ENCODE peak calls at places on chromosomes 13 and 19, in six cellular contexts. One of them, this sample, is unnamed.

GRCh38 chr13:113052971-113053370 is 52.6 kb upstream of the F7 start:
- DNase-seq in hepatocyte: no peak
- DNase-seq in aorta: peak; percentile 38
- DNase-seq in OCI-LY7: no peak
- DNase-seq in thoracic aorta: no peak
- DNase-seq in left lung: no peak
- DNase-seq in this sample: no peak

GRCh38 chr13:36453518-36453917 is 21.2 kb downstream of the CCNA1 start:
- DNase-seq in thoracic aorta: no peak
- DNase-seq in aorta: no peak
- DNase-seq in hepatocyte: peak; percentile 37
- DNase-seq in left lung: no peak
- DNase-seq in OCI-LY7: peak; percentile 20
- DNase-seq in this sample: no peak

GRCh38 chr13:106114981-106115554 is 420.4 kb downstream of the EFNB2 start:
- DNase-seq in thoracic aorta: no peak
- DNase-seq in aorta: no peak
- DNase-seq in hepatocyte: no peak
- DNase-seq in OCI-LY7: no peak
- DNase-seq in left lung: no peak
- DNase-seq in this sample: no peak

GRCh38 chr13:93304868-93305613 is 78.4 kb downstream of the GPC6 start:
- DNase-seq in OCI-LY7: no peak
- DNase-seq in aorta: no peak
- DNase-seq in left lung: no peak
- DNase-seq in hepatocyte: no peak
- DNase-seq in thoracic aorta: no peak
- DNase-seq in this sample: no peak

GRCh38 chr13:37835392-37835791 is 34.2 kb downstream of the TRPC4 start:
- DNase-seq in thoracic aorta: no peak
- DNase-seq in OCI-LY7: peak; percentile 60
- DNase-seq in hepatocyte: no peak
- DNase-seq in left lung: no peak
- DNase-seq in aorta: no peak
- DNase-seq in this sample: no peak

GRCh38 chr13:42524487-42525034 is 49.4 kb upstream of the TNFSF11 start:
- DNase-seq in thoracic aorta: no peak
- DNase-seq in hepatocyte: peak; percentile 71
- DNase-seq in left lung: no peak
- DNase-seq in OCI-LY7: no peak
- DNase-seq in aorta: no peak
- DNase-seq in this sample: no peak

GRCh38 chr19:46404884-46405658 is 8.3 kb downstream of the CCDC8 start:
- DNase-seq in left lung: no peak
- DNase-seq in OCI-LY7: peak; percentile 80
- DNase-seq in aorta: peak; percentile 76
- DNase-seq in hepatocyte: peak; percentile 85
- DNase-seq in thoracic aorta: no peak
- DNase-seq in this sample: no peak

GRCh38 chr13:104246955-104247354 is 1180.7 kb upstream of the SLC10A2 start:
- DNase-seq in aorta: no peak
- DNase-seq in thoracic aorta: no peak
- DNase-seq in OCI-LY7: no peak
- DNase-seq in hepatocyte: no peak
- DNase-seq in left lung: no peak
- DNase-seq in this sample: no peak

GRCh38 chr13:24225062-24225461 is 64.5 kb downstream of the SPATA13 start:
- DNase-seq in thoracic aorta: no peak
- DNase-seq in left lung: no peak
- DNase-seq in aorta: no peak
- DNase-seq in hepatocyte: no peak
- DNase-seq in OCI-LY7: no peak
- DNase-seq in this sample: no peak

GRCh38 chr13:41746259-41746658 is 214.7 kb downstream of the VWA8 start:
- DNase-seq in hepatocyte: no peak
- DNase-seq in aorta: no peak
- DNase-seq in left lung: no peak
- DNase-seq in OCI-LY7: no peak
- DNase-seq in thoracic aorta: no peak
- DNase-seq in this sample: peak; percentile 40

GRCh38 chr13:108828053-108828806 is 198.8 kb downstream of the MYO16 start:
- DNase-seq in OCI-LY7: no peak
- DNase-seq in hepatocyte: no peak
- DNase-seq in thoracic aorta: no peak
- DNase-seq in aorta: no peak
- DNase-seq in left lung: no peak
- DNase-seq in this sample: no peak

GRCh38 chr13:51935326-51936171 is 73.8 kb downstream of the CCDC70 start:
- DNase-seq in hepatocyte: peak; percentile 49
- DNase-seq in OCI-LY7: no peak
- DNase-seq in thoracic aorta: no peak
- DNase-seq in aorta: no peak
- DNase-seq in left lung: no peak
- DNase-seq in this sample: no peak

GRCh38 chr13:36082396-36082795 is 48.8 kb downstream of the DCLK1 start:
- DNase-seq in hepatocyte: no peak
- DNase-seq in OCI-LY7: no peak
- DNase-seq in thoracic aorta: no peak
- DNase-seq in aorta: no peak
- DNase-seq in left lung: no peak
- DNase-seq in this sample: no peak

GRCh38 chr19:40907968-40908735 is 26.1 kb upstream of the CYP2A7 start:
- DNase-seq in OCI-LY7: no peak
- DNase-seq in hepatocyte: no peak
- DNase-seq in thoracic aorta: no peak
- DNase-seq in left lung: no peak
- DNase-seq in aorta: no peak
- DNase-seq in this sample: no peak

GRCh38 chr13:26476744-26477129 is 80.7 kb upstream of the WASF3 start:
- DNase-seq in thoracic aorta: no peak
- DNase-seq in left lung: no peak
- DNase-seq in hepatocyte: no peak
- DNase-seq in aorta: no peak
- DNase-seq in OCI-LY7: no peak
- DNase-seq in this sample: no peak

GRCh38 chr13:75879656-75880055 is 243.5 kb downstream of the LMO7 start:
- DNase-seq in aorta: no peak
- DNase-seq in OCI-LY7: no peak
- DNase-seq in left lung: no peak
- DNase-seq in hepatocyte: no peak
- DNase-seq in thoracic aorta: no peak
- DNase-seq in this sample: no peak

GRCh38 chr19:46975918-46976782 is 43.5 kb upstream of the NPAS1 start:
- DNase-seq in aorta: peak; percentile 98
- DNase-seq in thoracic aorta: peak; percentile 91
- DNase-seq in hepatocyte: peak; percentile 76
- DNase-seq in left lung: peak; percentile 89
- DNase-seq in OCI-LY7: no peak
- DNase-seq in this sample: peak; percentile 85

GRCh38 chr19:343451-343931 is 1.1 kb downstream of the MIER2 start:
- DNase-seq in thoracic aorta: no peak
- DNase-seq in OCI-LY7: peak; percentile 27
- DNase-seq in hepatocyte: no peak
- DNase-seq in aorta: peak; percentile 75
- DNase-seq in left lung: no peak
- DNase-seq in this sample: peak; percentile 69

GRCh38 chr13:98427331-98427995 is 149.4 kb downstream of the STK24 start:
- DNase-seq in hepatocyte: no peak
- DNase-seq in aorta: no peak
- DNase-seq in OCI-LY7: no peak
- DNase-seq in thoracic aorta: no peak
- DNase-seq in left lung: peak; percentile 13
- DNase-seq in this sample: peak; percentile 43

GRCh38 chr13:98429531-98429930 is 147.4 kb downstream of the STK24 start:
- DNase-seq in left lung: peak; percentile 20
- DNase-seq in thoracic aorta: no peak
- DNase-seq in OCI-LY7: no peak
- DNase-seq in aorta: no peak
- DNase-seq in hepatocyte: no peak
- DNase-seq in this sample: no peak

GRCh38 chr13:98429977-98430785 is 146.7 kb downstream of the STK24 start:
- DNase-seq in hepatocyte: no peak
- DNase-seq in left lung: no peak
- DNase-seq in aorta: no peak
- DNase-seq in thoracic aorta: no peak
- DNase-seq in OCI-LY7: no peak
- DNase-seq in this sample: no peak

GRCh38 chr13:98429081-98429480 is 147.8 kb downstream of the STK24 start:
- DNase-seq in thoracic aorta: no peak
- DNase-seq in hepatocyte: no peak
- DNase-seq in left lung: peak; percentile 19
- DNase-seq in OCI-LY7: no peak
- DNase-seq in aorta: no peak
- DNase-seq in this sample: no peak

DNA sequence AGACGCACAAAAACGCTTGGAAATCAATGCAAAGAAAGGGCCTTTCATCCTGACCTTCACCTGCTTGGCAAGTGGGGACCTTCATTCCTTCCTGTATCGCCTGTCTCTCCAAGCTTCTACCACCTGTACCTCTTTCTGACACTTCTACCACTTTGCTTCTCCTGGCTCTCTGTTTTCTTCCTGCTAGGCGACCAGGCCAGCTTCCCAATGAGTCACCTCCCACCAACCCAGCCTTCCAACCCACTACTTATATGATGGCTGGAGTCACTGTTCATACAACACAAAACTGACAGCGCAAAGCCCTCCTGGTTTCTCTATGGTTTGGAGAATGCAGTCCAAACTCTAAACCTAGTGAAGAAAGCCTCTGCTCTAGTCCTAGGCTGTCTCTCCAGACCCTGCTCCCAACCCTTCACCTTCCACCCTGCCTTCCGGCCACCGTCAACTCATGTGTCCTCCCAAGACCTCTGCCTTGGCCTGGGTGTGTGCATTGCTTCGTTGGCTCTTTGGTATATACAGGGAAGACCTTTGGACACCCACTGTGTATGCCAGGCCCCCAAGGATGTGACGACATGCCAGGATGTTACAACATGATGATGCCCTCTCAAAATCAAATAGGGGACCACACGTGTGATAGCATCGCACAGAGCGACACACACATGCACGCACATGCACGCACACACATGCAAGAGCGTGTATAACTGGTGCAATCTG is 148.5 kb downstream of the STK24 start:
- DNase-seq in left lung: peak; percentile 24
- DNase-seq in hepatocyte: no peak
- DNase-seq in aorta: no peak
- DNase-seq in thoracic aorta: no peak
- DNase-seq in OCI-LY7: no peak
- DNase-seq in this sample: peak; percentile 39
- H3K36me3 ChIP-seq in left lung: no peaks in the 10 kb centered on the region
- H3K36me3 ChIP-seq in hepatocyte: no peaks in the 10 kb centered on the region
- H3K36me3 ChIP-seq in aorta: no peaks in the 10 kb centered on the region
- H3K36me3 ChIP-seq in thoracic aorta: no peaks in the 10 kb centered on the region
- H3K36me3 ChIP-seq in OCI-LY7: no peaks in the 10 kb centered on the region
- H3K36me3 ChIP-seq in this sample: peaks cover 15% of the 10 kb centered on the region

DNA sequence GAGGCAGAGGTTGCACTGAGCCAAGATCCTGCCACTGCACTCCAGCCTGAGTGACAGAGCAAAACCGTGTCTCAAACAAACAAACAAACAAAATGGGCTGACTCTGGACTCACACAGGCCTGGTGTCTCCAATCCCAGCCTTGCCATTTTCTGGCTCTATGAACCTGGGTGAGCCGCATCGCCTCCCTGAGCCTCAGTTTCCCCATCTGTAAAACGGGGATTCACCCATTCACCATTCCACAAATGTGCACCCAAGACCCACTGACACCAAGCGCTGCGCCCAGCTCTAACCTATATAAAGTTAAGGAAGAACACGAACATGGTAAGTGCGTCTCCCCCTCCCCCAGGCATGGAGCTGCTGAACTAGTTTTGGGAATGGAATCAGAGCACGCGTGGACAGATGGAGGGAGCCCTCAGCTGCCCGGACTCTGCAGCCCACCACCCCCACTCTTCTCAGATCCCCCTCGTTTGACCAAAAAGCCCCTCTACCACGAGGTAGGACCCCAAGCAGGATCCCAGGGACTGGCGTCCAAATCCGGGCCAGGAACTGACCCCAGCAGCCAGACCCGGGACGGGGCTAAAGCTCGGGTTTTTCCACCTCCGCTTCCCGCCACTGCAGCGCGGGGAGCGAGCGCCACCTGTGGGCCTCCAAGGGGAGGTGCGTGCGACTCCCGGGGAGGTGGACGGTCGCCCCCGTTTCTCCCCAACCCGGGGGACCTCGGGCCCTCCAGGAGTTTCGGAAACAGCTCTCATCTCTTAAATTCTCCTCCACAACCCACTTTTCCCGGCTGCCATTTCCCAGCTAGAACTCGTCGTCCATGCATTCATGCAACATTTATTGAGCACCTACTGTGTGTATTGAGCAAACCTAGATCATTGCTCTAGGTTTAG is 33.0 kb upstream of the ADGRE5 start:
- DNase-seq in aorta: peak; percentile 90
- DNase-seq in thoracic aorta: no peak
- DNase-seq in OCI-LY7: peak; percentile 71
- DNase-seq in left lung: peak; percentile 69
- DNase-seq in hepatocyte: peak; percentile 77
- DNase-seq in this sample: peak; percentile 55
- H3K27ac ChIP-seq in aorta: no peak overlapping the region
- H3K27ac ChIP-seq in thoracic aorta: no peak overlapping the region
- H3K27ac ChIP-seq in OCI-LY7: no peak overlapping the region
- H3K27ac ChIP-seq in left lung: no peak overlapping the region
- H3K27ac ChIP-seq in hepatocyte: no peak overlapping the region
- H3K27ac ChIP-seq in this sample: no peak overlapping the region

GRCh38 chr19:15418588-15419412 is at the start of gene AKAP8L:
- DNase-seq in hepatocyte: peak; percentile 99
- DNase-seq in left lung: peak; percentile 98
- DNase-seq in OCI-LY7: peak; percentile 100
- DNase-seq in thoracic aorta: peak; percentile 100
- DNase-seq in aorta: peak; percentile 99
- DNase-seq in this sample: peak; percentile 100

GRCh38 chr19:15418112-15418587 is 638 bp downstream of the AKAP8L start:
- DNase-seq in hepatocyte: peak; percentile 40
- DNase-seq in thoracic aorta: no peak
- DNase-seq in left lung: no peak
- DNase-seq in OCI-LY7: no peak
- DNase-seq in aorta: no peak
- DNase-seq in this sample: no peak

GRCh38 chr19:15417699-15418098 is 1.1 kb downstream of the AKAP8L start:
- DNase-seq in hepatocyte: no peak
- DNase-seq in OCI-LY7: peak; percentile 5
- DNase-seq in left lung: no peak
- DNase-seq in thoracic aorta: no peak
- DNase-seq in aorta: peak; percentile 37
- DNase-seq in this sample: no peak

GRCh38 chr19:15412832-15413231 is 6.0 kb downstream of the AKAP8L start:
- DNase-seq in OCI-LY7: no peak
- DNase-seq in hepatocyte: peak; percentile 9
- DNase-seq in left lung: no peak
- DNase-seq in aorta: no peak
- DNase-seq in thoracic aorta: no peak
- DNase-seq in this sample: no peak
- H3K4me1 ChIP-seq in OCI-LY7: peaks cover 24% of the 10 kb centered on the region
- H3K4me1 ChIP-seq in hepatocyte: peaks cover 31% of the 10 kb centered on the region
- H3K4me1 ChIP-seq in left lung: peaks cover 19% of the 10 kb centered on the region
- H3K4me1 ChIP-seq in aorta: no peaks in the 10 kb centered on the region
- H3K4me1 ChIP-seq in thoracic aorta: peaks cover 43% of the 10 kb centered on the region
- H3K4me1 ChIP-seq in this sample: peaks cover 11% of the 10 kb centered on the region

GRCh38 chr19:7088999-7089398 is 19.5 kb downstream of the ZNF557 start:
- DNase-seq in aorta: no peak
- DNase-seq in thoracic aorta: no peak
- DNase-seq in OCI-LY7: no peak
- DNase-seq in left lung: no peak
- DNase-seq in hepatocyte: no peak
- DNase-seq in this sample: no peak

GRCh38 chr19:7078007-7078406 is 8.5 kb downstream of the ZNF557 start:
- DNase-seq in left lung: no peak
- DNase-seq in thoracic aorta: no peak
- DNase-seq in aorta: no peak
- DNase-seq in hepatocyte: no peak
- DNase-seq in OCI-LY7: no peak
- DNase-seq in this sample: no peak

GRCh38 chr19:7083076-7083956 is 13.8 kb downstream of the ZNF557 start:
- DNase-seq in left lung: no peak
- DNase-seq in aorta: no peak
- DNase-seq in hepatocyte: no peak
- DNase-seq in OCI-LY7: peak; percentile 20
- DNase-seq in thoracic aorta: no peak
- DNase-seq in this sample: peak; percentile 6
- H3K36me3 ChIP-seq in left lung: peaks cover 32% of the 10 kb centered on the region
- H3K36me3 ChIP-seq in aorta: peaks cover 41% of the 10 kb centered on the region
- H3K36me3 ChIP-seq in hepatocyte: peaks cover 38% of the 10 kb centered on the region
- H3K36me3 ChIP-seq in OCI-LY7: peaks cover 82% of the 10 kb centered on the region
- H3K36me3 ChIP-seq in thoracic aorta: peaks cover 67% of the 10 kb centered on the region
- H3K36me3 ChIP-seq in this sample: peaks cover 67% of the 10 kb centered on the region

This sample was measured in SJSA1.